ENCODE peak calls at places on chromosomes 12 and 14, in eight cellular contexts. P is left cardiac atrium; S is T1000; T is fibroblast of the aortic adventitia; Q is NB4; F is stimulated activated CD4-positive, alpha-beta T cell treated with anti-CD3 and anti-CD28 coated beads, Interleukin-12 subunit alpha, Interleukin-12 subunit beta, amount 100 ng/mL, for 4 hours; R is osteocyte; H is skeletal muscle cell. D is an unnamed sample.

GRCh38 chr14:30966415-30967363 is 58.8 kb upstream of the AP4S1 start:
- DNase-seq in P (no peak), S (no peak), T (no peak), Q (peak; percentile 56), F (no peak), R (no peak), H (no peak), D (peak; percentile 72)

GRCh38 chr14:85444685-85445084 is 85.3 kb upstream of the FLRT2 start:
- DNase-seq in P (no peak), S (no peak), T (peak; percentile 49), Q (peak; percentile 2), F (no peak), R (no peak), H (peak; percentile 35), D (peak; percentile 36)

GRCh38 chr12:80498059-80498728 is 54.2 kb downstream of the PTPRQ start:
- DNase-seq in P (no peak), S (no peak), T (no peak), Q (no peak), F (no peak), R (no peak), H (no peak), D (no peak)

GRCh38 chr12:88142610-88142991 is 494 bp downstream of the TMTC3 start:
- DNase-seq in P (peak; percentile 28), S (peak; percentile 85), T (no peak), Q (no peak), F (peak; percentile 15), R (no peak), H (no peak), D (no peak)

GRCh38 chr12:56988207-56988739 is 18.1 kb downstream of the ZBTB39 start:
- DNase-seq in P (peak; percentile 53), S (no peak), T (peak; percentile 34), Q (peak; percentile 65), F (no peak), R (peak; percentile 63), H (no peak), D (peak; percentile 97)

GRCh38 chr14:106308839-106309389 is 782.5 kb downstream of the TMEM121 start:
- DNase-seq in P (peak; percentile 32), S (no peak), T (no peak), Q (peak; percentile 81), F (peak; percentile 73), R (no peak), H (no peak), D (peak; percentile 79)

GRCh38 chr14:106879241-106879640 is 1352.9 kb downstream of the TMEM121 start:
- DNase-seq in P (no peak), S (no peak), T (no peak), Q (peak; percentile 85), F (peak; percentile 32), R (peak; percentile 83), H (no peak), D (peak; percentile 87)

GRCh38 chr14:103578401-103579075 is 15.8 kb downstream of the COA8 start:
- DNase-seq in P (no peak), S (no peak), T (no peak), Q (no peak), F (no peak), R (no peak), H (no peak), D (no peak)

GRCh38 chr12:119666900-119667576 is 895 bp upstream of the PRKAB1 start:
- DNase-seq in P (no peak), S (no peak), T (no peak), Q (peak; percentile 49), F (no peak), R (no peak), H (no peak), D (peak; percentile 39)